ENCODE peak calls at places on chromosomes 6 and 20, in ten cellular contexts. V, B, T, K, X, U, F, C, R and E are unnamed samples.

GRCh38 chr6:152600022-152600421 is 37.1 kb downstream of the SYNE1 start:
- DNase-seq in V (no peak), B (no peak), T (no peak), K (no peak), X (no peak), U (no peak), F (no peak), C (no peak), R (no peak), E (no peak)

GRCh38 chr6:34877869-34878485 is 9.9 kb downstream of the TAF11 start:
- DNase-seq in V (no peak), B (no peak), T (no peak), K (no peak), X (no peak), U (no peak), F (no peak), C (no peak), R (no peak), E (no peak)

GRCh38 chr6:170129691-170130171 is 161.1 kb downstream of the DLL1 start:
- DNase-seq in V (no peak), B (peak; percentile 72), T (peak; percentile 67), K (no peak), X (no peak), U (no peak), F (no peak), C (peak; percentile 93), R (peak; percentile 77), E (no peak)

GRCh38 chr6:31708224-31708623 is 1.6 kb downstream of the LY6G6F start:
- DNase-seq in V (no peak), B (no peak), T (no peak), K (no peak), X (no peak), U (no peak), F (no peak), C (no peak), R (no peak), E (no peak)

GRCh38 chr20:32848846-32849245 is 9.9 kb upstream of the EFCAB8 start:
- DNase-seq in V (no peak), B (no peak), T (no peak), K (no peak), X (no peak), U (no peak), F (no peak), C (no peak), R (no peak), E (no peak)

GRCh38 chr6:90062051-90062450 is 167.8 kb downstream of the GJA10 start:
- DNase-seq in V (no peak), B (no peak), T (no peak), K (no peak), X (no peak), U (no peak), F (no peak), C (no peak), R (no peak), E (no peak)

GRCh38 chr6:100388868-100389519 is 75.7 kb downstream of the SIM1 start:
- DNase-seq in V (no peak), B (no peak), T (no peak), K (no peak), X (no peak), U (no peak), F (no peak), C (no peak), R (no peak), E (no peak)

GRCh38 chr6:134315974-134316391 is 1.9 kb downstream of the SGK1 start:
- DNase-seq in V (no peak), B (peak; percentile 34), T (no peak), K (no peak), X (no peak), U (no peak), F (no peak), C (no peak), R (no peak), E (no peak)

GRCh38 chr6:38489951-38490350 is 149.8 kb downstream of the BTBD9 start:
- DNase-seq in V (no peak), B (peak; percentile 18), T (no peak), K (no peak), X (no peak), U (no peak), F (no peak), C (no peak), R (no peak), E (no peak)

GRCh38 chr20:8388146-8388545 is 256.1 kb downstream of the PLCB1 start:
- DNase-seq in V (no peak), B (no peak), T (no peak), K (no peak), X (no peak), U (no peak), F (no peak), C (no peak), R (no peak), E (no peak)

GRCh38 chr6:26743157-26743821 is 83.7 kb upstream of the ZNF322 start:
- DNase-seq in V (no peak), B (no peak), T (no peak), K (peak; percentile 27), X (no peak), U (no peak), F (no peak), C (no peak), R (no peak), E (no peak)

GRCh38 chr20:43840382-43841070 is 74.1 kb upstream of the TOX2 start:
- DNase-seq in V (peak; percentile 6), B (no peak), T (no peak), K (peak; percentile 49), X (no peak), U (no peak), F (no peak), C (no peak), R (no peak), E (no peak)

GRCh38 chr20:50710492-50711063 is 19.2 kb upstream of the RIPOR3 start:
- DNase-seq in V (no peak), B (no peak), T (no peak), K (no peak), X (no peak), U (no peak), F (no peak), C (no peak), R (no peak), E (peak; percentile 14)

GRCh38 chr6:37024665-37025337 is 19.3 kb downstream of the FGD2 start:
- DNase-seq in V (no peak), B (no peak), T (no peak), K (peak; percentile 76), X (no peak), U (no peak), F (no peak), C (no peak), R (no peak), E (no peak)

GRCh38 chr6:3244003-3244831 is 14.5 kb upstream of the PSMG4 start:
- DNase-seq in V (no peak), B (no peak), T (no peak), K (no peak), X (no peak), U (no peak), F (no peak), C (no peak), R (peak; percentile 99), E (no peak)

GRCh38 chr6:151121900-151122299 is 117.9 kb upstream of the AKAP12 start:
- DNase-seq in V (no peak), B (no peak), T (no peak), K (no peak), X (no peak), U (no peak), F (no peak), C (peak; percentile 80), R (no peak), E (no peak)

GRCh38 chr6:126614642-126615504 is 275.0 kb downstream of the CENPW start:
- DNase-seq in V (no peak), B (no peak), T (no peak), K (no peak), X (no peak), U (no peak), F (no peak), C (no peak), R (peak; percentile 75), E (no peak)

GRCh38 chr20:24696396-24696795 is 227.0 kb downstream of the SYNDIG1 start:
- DNase-seq in V (no peak), B (no peak), T (no peak), K (no peak), X (no peak), U (no peak), F (no peak), C (no peak), R (no peak), E (no peak)

GRCh38 chr6:129969064-129969463 is 49.3 kb upstream of the L3MBTL3 start:
- DNase-seq in V (no peak), B (no peak), T (no peak), K (no peak), X (no peak), U (no peak), F (no peak), C (no peak), R (no peak), E (no peak)

GRCh38 chr6:166168616-166169548 is 1.2 kb upstream of the TBXT start:
- DNase-seq in V (no peak), B (no peak), T (no peak), K (no peak), X (no peak), U (no peak), F (no peak), C (no peak), R (no peak), E (no peak)

GRCh38 chr6:135108692-135109091 is 54.1 kb upstream of the HBS1L start:
- DNase-seq in V (no peak), B (no peak), T (no peak), K (no peak), X (no peak), U (no peak), F (no peak), C (no peak), R (no peak), E (no peak)

GRCh38 chr20:57158474-57158873 is 108.0 kb downstream of the BMP7 start:
- DNase-seq in V (no peak), B (no peak), T (no peak), K (no peak), X (no peak), U (no peak), F (no peak), C (peak; percentile 6), R (no peak), E (no peak)

GRCh38 chr6:145688493-145688905 is 46.8 kb downstream of the EPM2A start:
- DNase-seq in V (no peak), B (no peak), T (no peak), K (no peak), X (no peak), U (no peak), F (no peak), C (no peak), R (no peak), E (no peak)